ENCODE peak calls at places on chromosome X, in eight cellular contexts. One of them, this sample, is unnamed.

GRCh38 chrX:3346436-3347329 is at the start of gene MXRA5:
- DNase-seq in NAMALWA: no peak
- DNase-seq in cardiac muscle cell: peak; percentile 27
- DNase-seq in naive thymus-derived CD4-positive, alpha-beta T cell: no peak
- DNase-seq in substantia nigra: no peak
- DNase-seq in sciatic nerve: no peak
- DNase-seq in MCF 10A: no peak
- DNase-seq in left lung: no peak
- DNase-seq in this sample: no peak

GRCh38 chrX:69318651-69319305 is 153.5 kb upstream of the PJA1 start:
- DNase-seq in sciatic nerve: no peak
- DNase-seq in left lung: no peak
- DNase-seq in cardiac muscle cell: no peak
- DNase-seq in substantia nigra: no peak
- DNase-seq in NAMALWA: no peak
- DNase-seq in MCF 10A: no peak
- DNase-seq in naive thymus-derived CD4-positive, alpha-beta T cell: no peak
- DNase-seq in this sample: no peak

GRCh38 chrX:3585719-3586118 is 127.7 kb downstream of the PRKX start:
- DNase-seq in left lung: no peak
- DNase-seq in cardiac muscle cell: no peak
- DNase-seq in MCF 10A: no peak
- DNase-seq in naive thymus-derived CD4-positive, alpha-beta T cell: no peak
- DNase-seq in substantia nigra: no peak
- DNase-seq in NAMALWA: no peak
- DNase-seq in sciatic nerve: no peak
- DNase-seq in this sample: no peak

GRCh38 chrX:78595901-78596502 is 63.1 kb downstream of the RTL3 start:
- DNase-seq in NAMALWA: peak; percentile 37
- DNase-seq in cardiac muscle cell: peak; percentile 9
- DNase-seq in left lung: no peak
- DNase-seq in naive thymus-derived CD4-positive, alpha-beta T cell: no peak
- DNase-seq in sciatic nerve: no peak
- DNase-seq in substantia nigra: no peak
- DNase-seq in MCF 10A: peak; percentile 4
- DNase-seq in this sample: peak; percentile 15

GRCh38 chrX:119647552-119648420 is 41.6 kb upstream of the NKRF start:
- DNase-seq in naive thymus-derived CD4-positive, alpha-beta T cell: no peak
- DNase-seq in substantia nigra: no peak
- DNase-seq in cardiac muscle cell: no peak
- DNase-seq in left lung: no peak
- DNase-seq in NAMALWA: no peak
- DNase-seq in sciatic nerve: no peak
- DNase-seq in MCF 10A: no peak
- DNase-seq in this sample: no peak

GRCh38 chrX:103309860-103310591 is 764 bp downstream of the BEX2 start:
- DNase-seq in MCF 10A: no peak
- DNase-seq in naive thymus-derived CD4-positive, alpha-beta T cell: peak; percentile 2
- DNase-seq in cardiac muscle cell: peak; percentile 5
- DNase-seq in substantia nigra: no peak
- DNase-seq in sciatic nerve: no peak
- DNase-seq in NAMALWA: no peak
- DNase-seq in left lung: no peak
- DNase-seq in this sample: no peak

GRCh38 chrX:102976290-102976689 is 39.2 kb downstream of the RAB40AL start:
- DNase-seq in NAMALWA: no peak
- DNase-seq in sciatic nerve: no peak
- DNase-seq in cardiac muscle cell: no peak
- DNase-seq in substantia nigra: no peak
- DNase-seq in naive thymus-derived CD4-positive, alpha-beta T cell: no peak
- DNase-seq in MCF 10A: peak; percentile 53
- DNase-seq in left lung: no peak
- DNase-seq in this sample: no peak

GRCh38 chrX:38312436-38312835 is 14.9 kb downstream of the RPGR start:
- DNase-seq in left lung: no peak
- DNase-seq in sciatic nerve: no peak
- DNase-seq in NAMALWA: no peak
- DNase-seq in cardiac muscle cell: no peak
- DNase-seq in naive thymus-derived CD4-positive, alpha-beta T cell: no peak
- DNase-seq in substantia nigra: no peak
- DNase-seq in MCF 10A: peak; percentile 84
- DNase-seq in this sample: no peak

GRCh38 chrX:9899640-9900075 is 67.5 kb upstream of the CLDN34 start:
- DNase-seq in sciatic nerve: peak; percentile 66
- DNase-seq in left lung: no peak
- DNase-seq in cardiac muscle cell: no peak
- DNase-seq in naive thymus-derived CD4-positive, alpha-beta T cell: no peak
- DNase-seq in MCF 10A: no peak
- DNase-seq in NAMALWA: no peak
- DNase-seq in substantia nigra: peak; percentile 2
- DNase-seq in this sample: peak; percentile 81

GRCh38 chrX:23493941-23494374 is 159.3 kb downstream of the PTCHD1 start:
- DNase-seq in sciatic nerve: no peak
- DNase-seq in cardiac muscle cell: no peak
- DNase-seq in MCF 10A: peak; percentile 34
- DNase-seq in NAMALWA: peak; percentile 4
- DNase-seq in substantia nigra: no peak
- DNase-seq in left lung: no peak
- DNase-seq in naive thymus-derived CD4-positive, alpha-beta T cell: no peak
- DNase-seq in this sample: no peak

GRCh38 chrX:51461053-51462050 is 35.0 kb downstream of the NUDT11 start:
- DNase-seq in sciatic nerve: no peak
- DNase-seq in NAMALWA: peak; percentile 57
- DNase-seq in left lung: no peak
- DNase-seq in substantia nigra: no peak
- DNase-seq in cardiac muscle cell: peak; percentile 46
- DNase-seq in naive thymus-derived CD4-positive, alpha-beta T cell: peak; percentile 18
- DNase-seq in MCF 10A: peak; percentile 49
- DNase-seq in this sample: peak; percentile 54

GRCh38 chrX:136662976-136663375 is 15.0 kb downstream of the CD40LG start:
- DNase-seq in NAMALWA: no peak
- DNase-seq in MCF 10A: no peak
- DNase-seq in naive thymus-derived CD4-positive, alpha-beta T cell: peak; percentile 32
- DNase-seq in cardiac muscle cell: no peak
- DNase-seq in sciatic nerve: no peak
- DNase-seq in substantia nigra: no peak
- DNase-seq in left lung: no peak
- DNase-seq in this sample: no peak

GRCh38 chrX:9842541-9842940 is 56.3 kb downstream of the SHROOM2 start:
- DNase-seq in substantia nigra: no peak
- DNase-seq in MCF 10A: no peak
- DNase-seq in NAMALWA: no peak
- DNase-seq in naive thymus-derived CD4-positive, alpha-beta T cell: no peak
- DNase-seq in cardiac muscle cell: no peak
- DNase-seq in left lung: no peak
- DNase-seq in sciatic nerve: no peak
- DNase-seq in this sample: no peak

GRCh38 chrX:16804923-16805464 is 18.7 kb downstream of the TXLNG start:
- DNase-seq in MCF 10A: no peak
- DNase-seq in naive thymus-derived CD4-positive, alpha-beta T cell: no peak
- DNase-seq in sciatic nerve: no peak
- DNase-seq in NAMALWA: peak; percentile 68
- DNase-seq in cardiac muscle cell: no peak
- DNase-seq in left lung: no peak
- DNase-seq in substantia nigra: no peak
- DNase-seq in this sample: no peak

This sample was measured in testis.